ENCODE peak calls at places on chromosome 12, in six cellular contexts. One of them, this sample, is unnamed.

GRCh38 chr12:6020930-6021329 is 75.9 kb upstream of the ANO2 start:
- DNase-seq in T-helper 9 cell: no peak
- DNase-seq in MCF 10A: no peak
- DNase-seq in CD8-positive, alpha-beta T cell: no peak
- DNase-seq in mucosa of descending colon: peak
- DNase-seq in psoas muscle: no peak
- DNase-seq in this sample: no peak

GRCh38 chr12:106118-106561 is 39.6 kb downstream of the IQSEC3 start:
- DNase-seq in CD8-positive, alpha-beta T cell: no peak
- DNase-seq in MCF 10A: no peak
- DNase-seq in psoas muscle: no peak
- DNase-seq in mucosa of descending colon: no peak
- DNase-seq in T-helper 9 cell: no peak
- DNase-seq in this sample: no peak

GRCh38 chr12:93944196-93944595 is 204.2 kb upstream of the PLXNC1 start:
- DNase-seq in T-helper 9 cell: no peak
- DNase-seq in CD8-positive, alpha-beta T cell: no peak
- DNase-seq in MCF 10A: no peak
- DNase-seq in mucosa of descending colon: no peak
- DNase-seq in psoas muscle: no peak
- DNase-seq in this sample: no peak

GRCh38 chr12:77010637-77011548 is 54.5 kb downstream of the E2F7 start:
- DNase-seq in psoas muscle: peak
- DNase-seq in mucosa of descending colon: peak
- DNase-seq in T-helper 9 cell: peak
- DNase-seq in CD8-positive, alpha-beta T cell: peak
- DNase-seq in MCF 10A: peak
- DNase-seq in this sample: peak

GRCh38 chr12:102302553-102302952 is 104.9 kb upstream of the PMCH start:
- DNase-seq in psoas muscle: no peak
- DNase-seq in mucosa of descending colon: no peak
- DNase-seq in T-helper 9 cell: no peak
- DNase-seq in MCF 10A: no peak
- DNase-seq in CD8-positive, alpha-beta T cell: no peak
- DNase-seq in this sample: no peak

GRCh38 chr12:20212658-20213387 is 155.5 kb upstream of the PDE3A start:
- DNase-seq in T-helper 9 cell: no peak
- DNase-seq in mucosa of descending colon: peak
- DNase-seq in CD8-positive, alpha-beta T cell: no peak
- DNase-seq in psoas muscle: peak
- DNase-seq in MCF 10A: peak
- DNase-seq in this sample: peak

GRCh38 chr12:27595231-27595642 is 71.2 kb downstream of the PPFIBP1 start:
- DNase-seq in MCF 10A: no peak
- DNase-seq in T-helper 9 cell: no peak
- DNase-seq in CD8-positive, alpha-beta T cell: no peak
- DNase-seq in psoas muscle: peak
- DNase-seq in mucosa of descending colon: peak
- DNase-seq in this sample: no peak

GRCh38 chr12:112855375-112855774 is 51.4 kb upstream of the OAS1 start:
- DNase-seq in CD8-positive, alpha-beta T cell: no peak
- DNase-seq in psoas muscle: no peak
- DNase-seq in MCF 10A: peak
- DNase-seq in T-helper 9 cell: no peak
- DNase-seq in mucosa of descending colon: no peak
- DNase-seq in this sample: peak

GRCh38 chr12:81255947-81256346 is 178.1 kb downstream of the ACSS3 start:
- DNase-seq in MCF 10A: no peak
- DNase-seq in T-helper 9 cell: no peak
- DNase-seq in mucosa of descending colon: no peak
- DNase-seq in psoas muscle: no peak
- DNase-seq in CD8-positive, alpha-beta T cell: no peak
- DNase-seq in this sample: no peak

GRCh38 chr12:12757121-12757520 is 28.3 kb upstream of the APOLD1 start:
- DNase-seq in mucosa of descending colon: no peak
- DNase-seq in CD8-positive, alpha-beta T cell: no peak
- DNase-seq in T-helper 9 cell: no peak
- DNase-seq in psoas muscle: no peak
- DNase-seq in MCF 10A: no peak
- DNase-seq in this sample: no peak